ENCODE peak calls at places on chromosomes 6 and 20, in ten cellular contexts. V, O, Y, R, F, L, J, N, E and T are unnamed samples. For H3K36me3, the result is how much of the 10 kb centered on the place peaks cover.

GRCh38 chr6:113067612-113068262 is 720.6 kb downstream of the RFPL4B start:
- DNase-seq in V (peak), O (no peak), Y (no peak), R (no peak), F (no peak), L (no peak), J (no peak), N (no peak), E (no peak), T (no peak)

GRCh38 chr6:167760979-167761793 is 65.5 kb upstream of the AFDN start:
- DNase-seq in V (peak), O (peak), Y (no peak), R (no peak), F (peak), L (peak), J (peak), N (peak), E (peak), T (no peak)

GRCh38 chr20:10857362-10858070 is 183.7 kb upstream of the JAG1 start:
- DNase-seq in V (peak), O (no peak), Y (no peak), R (no peak), F (no peak), L (no peak), J (no peak), N (peak), E (no peak), T (no peak)

GRCh38 chr20:16699287-16699686 is 30.5 kb upstream of the SNRPB2 start:
- DNase-seq in V (no peak), O (no peak), Y (no peak), R (no peak), F (no peak), L (no peak), J (no peak), N (no peak), E (no peak), T (no peak)

GRCh38 chr6:10681795-10682194 is 12.6 kb downstream of the C6orf52 start:
- DNase-seq in V (no peak), O (no peak), Y (no peak), R (no peak), F (no peak), L (no peak), J (no peak), N (no peak), E (no peak), T (no peak)

GRCh38 chr6:136920216-136920857 is 1.8 kb upstream of the SLC35D3 start:
- DNase-seq in V (no peak), O (no peak), Y (no peak), R (no peak), F (no peak), L (no peak), J (no peak), N (no peak), E (no peak), T (no peak)

GRCh38 chr6:135534773-135535380 is 37.3 kb upstream of the AHI1 start:
- DNase-seq in V (peak), O (no peak), Y (no peak), R (no peak), F (no peak), L (no peak), J (no peak), N (no peak), E (no peak), T (no peak)

GRCh38 chr6:123598011-123598410 is 38.7 kb downstream of the TRDN start:
- DNase-seq in V (no peak), O (no peak), Y (no peak), R (no peak), F (no peak), L (no peak), J (no peak), N (no peak), E (no peak), T (no peak)

GRCh38 chr20:21562656-21563055 is 48.8 kb upstream of the NKX2-2 start:
- DNase-seq in V (no peak), O (no peak), Y (no peak), R (no peak), F (no peak), L (no peak), J (no peak), N (no peak), E (no peak), T (no peak)

GRCh38 chr6:45661667-45662066 is 283.9 kb upstream of the SUPT3H start:
- DNase-seq in V (peak), O (no peak), Y (no peak), R (no peak), F (no peak), L (no peak), J (no peak), N (no peak), E (no peak), T (no peak)

GRCh38 chr6:143607959-143608358 is 69.8 kb upstream of the PHACTR2 start:
- DNase-seq in V (no peak), O (no peak), Y (no peak), R (no peak), F (peak), L (no peak), J (no peak), N (no peak), E (no peak), T (no peak)

GRCh38 chr6:130672153-130672552 is 155.1 kb upstream of the SMLR1 start:
- DNase-seq in V (no peak), O (no peak), Y (no peak), R (no peak), F (no peak), L (no peak), J (no peak), N (no peak), E (no peak), T (no peak)

GRCh38 chr20:19851863-19852262 is 93.8 kb downstream of the RIN2 start:
- DNase-seq in V (no peak), O (no peak), Y (no peak), R (no peak), F (no peak), L (no peak), J (no peak), N (no peak), E (no peak), T (no peak)

GRCh38 chr6:111248789-111249188 is 161.5 kb downstream of the SLC16A10 start:
- DNase-seq in V (no peak), O (no peak), Y (no peak), R (no peak), F (no peak), L (no peak), J (no peak), N (no peak), E (no peak), T (no peak)

GRCh38 chr6:2462831-2463230 is 217.4 kb upstream of the GMDS start:
- DNase-seq in V (no peak), O (no peak), Y (no peak), R (no peak), F (no peak), L (no peak), J (no peak), N (no peak), E (no peak), T (no peak)

GRCh38 chr20:61613885-61614284 is 361.8 kb downstream of the CDH4 start:
- DNase-seq in V (no peak), O (no peak), Y (no peak), R (no peak), F (no peak), L (no peak), J (no peak), N (no peak), E (no peak), T (no peak)

GRCh38 chr20:44176833-44177533 is 10.0 kb downstream of the JPH2 start:
- DNase-seq in V (no peak), O (no peak), Y (no peak), R (no peak), F (no peak), L (peak), J (no peak), N (no peak), E (no peak), T (peak)

GRCh38 chr6:11450061-11450460 is 87.5 kb upstream of the TMEM170B start:
- DNase-seq in V (no peak), O (no peak), Y (no peak), R (no peak), F (no peak), L (no peak), J (no peak), N (no peak), E (no peak), T (no peak)

GRCh38 chr20:54257090-54257816 is 49.4 kb downstream of the PFDN4 start:
- DNase-seq in V (peak), O (no peak), Y (peak), R (no peak), F (no peak), L (no peak), J (no peak), N (peak), E (no peak), T (peak)

GRCh38 chr6:156877126-156877863 is 100.1 kb downstream of the ARID1B start:
- DNase-seq in V (no peak), O (no peak), Y (no peak), R (no peak), F (peak), L (peak), J (no peak), N (no peak), E (no peak), T (no peak)

GRCh38 chr6:31799781-31800180 is 4.2 kb upstream of the VARS1 start:
- DNase-seq in V (no peak), O (no peak), Y (no peak), R (no peak), F (no peak), L (no peak), J (peak), N (no peak), E (no peak), T (no peak)

GRCh38 chr20:32007787-32008616 is 2.2 kb upstream of the CCM2L start:
- DNase-seq in V (no peak), O (no peak), Y (no peak), R (no peak), F (no peak), L (no peak), J (peak), N (peak), E (no peak), T (no peak)

GRCh38 chr6:31597006-31597405 is 4.2 kb upstream of the NCR3 start:
- DNase-seq in V (peak), O (no peak), Y (peak), R (no peak), F (no peak), L (no peak), J (no peak), N (no peak), E (no peak), T (no peak)

GRCh38 chr20:37941332-37941731 is 38.4 kb downstream of the VSTM2L start:
- DNase-seq in V (no peak), O (peak), Y (no peak), R (no peak), F (no peak), L (peak), J (no peak), N (no peak), E (no peak), T (no peak)

GRCh38 chr6:28727559-28728211 is 196.1 kb downstream of the TRIM27 start:
- DNase-seq in V (no peak), O (no peak), Y (no peak), R (no peak), F (no peak), L (no peak), J (no peak), N (no peak), E (no peak), T (no peak)
- H3K4me3 ChIP-seq in V (no peak), O (no peak), Y (no peak), R (peak), F (no peak), L (no peak), J (no peak), N (no peak), E (no peak), T (no peak)

DNA sequence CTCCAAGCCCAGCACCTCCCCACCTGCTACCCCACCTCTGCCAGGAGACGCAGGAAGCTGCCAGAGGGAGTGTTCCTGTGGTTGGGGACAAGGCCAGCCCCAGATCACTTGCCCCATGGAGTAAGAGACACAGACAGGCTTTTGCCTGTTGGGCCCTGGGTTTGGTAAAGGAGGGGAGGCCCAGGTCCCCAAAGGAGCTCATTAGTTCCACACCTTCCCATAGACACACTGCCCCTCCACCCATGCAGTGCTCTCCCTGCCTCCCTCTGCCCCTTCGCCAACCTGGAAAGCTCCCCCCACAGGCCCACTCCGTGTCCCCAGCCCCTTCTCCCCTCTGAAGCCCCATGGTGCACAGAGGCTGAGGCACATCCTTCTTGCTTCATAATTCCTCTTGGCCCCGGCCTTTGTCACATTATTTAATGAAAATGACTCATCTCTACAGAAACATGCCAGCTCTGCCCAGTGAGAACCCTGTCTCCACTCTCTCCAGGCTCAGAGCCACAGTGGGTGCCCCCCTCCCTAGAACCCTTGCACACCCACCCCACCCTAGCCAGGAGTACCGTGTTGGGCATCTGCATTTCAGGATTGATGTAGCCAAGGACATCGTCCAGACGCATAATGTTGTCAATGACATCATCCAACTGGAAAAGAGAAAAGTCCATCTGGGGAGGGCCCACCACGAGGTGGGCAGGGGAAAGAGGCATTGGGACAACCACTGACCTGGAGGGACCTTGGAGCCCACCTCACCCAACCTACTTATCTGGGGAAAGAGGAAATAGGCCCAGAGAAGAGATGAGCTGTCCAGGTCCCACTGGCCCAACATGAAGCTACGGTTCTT is 46.0 kb downstream of the TFEB start:
- DNase-seq in V (peak), O (peak), Y (no peak), R (no peak), F (no peak), L (peak), J (peak), N (no peak), E (no peak), T (peak)
- H3K36me3 ChIP-seq in V (under half), O (under half), Y (under half), R (half or more), F (under half), L (under half), J (half or more), N (under half), E (under half), T (half or more)

GRCh38 chr20:23358563-23358906 is 3.4 kb upstream of the GZF1 start:
- DNase-seq in V (no peak), O (no peak), Y (no peak), R (no peak), F (peak), L (no peak), J (no peak), N (no peak), E (no peak), T (no peak)

GRCh38 chr20:23361108-23361650 is 803 bp upstream of the GZF1 start:
- DNase-seq in V (peak), O (no peak), Y (no peak), R (no peak), F (peak), L (no peak), J (no peak), N (no peak), E (no peak), T (peak)

GRCh38 chr20:23356203-23356602 is 5.6 kb downstream of the NXT1 start:
- DNase-seq in V (no peak), O (no peak), Y (no peak), R (no peak), F (peak), L (no peak), J (peak), N (no peak), E (no peak), T (no peak)

GRCh38 chr20:23358923-23359572 is 2.9 kb upstream of the GZF1 start:
- DNase-seq in V (no peak), O (no peak), Y (no peak), R (no peak), F (peak), L (peak), J (no peak), N (no peak), E (no peak), T (no peak)

DNA sequence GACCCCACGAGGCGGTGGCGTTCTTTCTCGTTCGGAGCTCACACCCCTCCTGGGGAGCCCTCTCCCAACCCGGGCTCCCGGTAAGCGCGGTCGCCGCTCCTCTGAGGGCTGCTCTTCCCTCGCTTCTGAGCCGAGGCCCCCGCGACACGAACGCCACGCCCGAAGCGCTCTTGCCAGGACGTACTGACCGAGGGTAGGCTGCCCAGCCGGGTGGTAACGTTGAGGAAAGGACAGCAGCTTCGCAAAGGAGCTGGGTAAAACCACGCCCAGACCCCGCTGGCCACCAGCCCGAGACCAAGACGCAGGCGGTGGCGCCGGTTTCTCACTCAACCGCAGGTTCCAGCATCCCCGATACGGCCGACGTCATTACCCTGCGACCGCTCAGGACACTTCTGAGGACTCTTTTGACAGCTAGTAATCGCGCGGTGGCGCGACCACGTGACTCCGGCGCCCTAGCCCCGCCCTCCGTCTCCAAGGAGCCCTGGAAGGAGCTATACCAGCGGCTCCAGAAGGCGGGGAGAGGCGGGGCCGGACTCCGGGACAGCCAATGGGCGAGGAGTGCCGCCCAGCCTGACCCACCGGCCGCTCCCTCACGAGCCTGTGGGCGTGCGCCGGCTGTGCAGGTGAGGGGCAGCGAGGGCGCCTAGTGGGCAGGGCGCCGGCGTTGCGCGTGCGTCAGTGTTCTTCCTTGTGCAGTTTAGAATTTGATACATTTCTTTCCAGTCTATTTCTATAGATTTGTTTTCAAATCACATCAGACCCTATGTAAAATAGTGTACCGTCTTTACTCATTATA is 4.0 kb upstream of the GZF1 start:
- DNase-seq in V (peak), O (peak), Y (peak), R (peak), F (peak), L (peak), J (peak), N (peak), E (peak), T (peak)
- TF ChIP-seq POLR2A in V (peak), O (peak), Y (peak), R (peak), F (peak), L (no peak), J (peak), N (peak), E (peak), T (peak)

DNA sequence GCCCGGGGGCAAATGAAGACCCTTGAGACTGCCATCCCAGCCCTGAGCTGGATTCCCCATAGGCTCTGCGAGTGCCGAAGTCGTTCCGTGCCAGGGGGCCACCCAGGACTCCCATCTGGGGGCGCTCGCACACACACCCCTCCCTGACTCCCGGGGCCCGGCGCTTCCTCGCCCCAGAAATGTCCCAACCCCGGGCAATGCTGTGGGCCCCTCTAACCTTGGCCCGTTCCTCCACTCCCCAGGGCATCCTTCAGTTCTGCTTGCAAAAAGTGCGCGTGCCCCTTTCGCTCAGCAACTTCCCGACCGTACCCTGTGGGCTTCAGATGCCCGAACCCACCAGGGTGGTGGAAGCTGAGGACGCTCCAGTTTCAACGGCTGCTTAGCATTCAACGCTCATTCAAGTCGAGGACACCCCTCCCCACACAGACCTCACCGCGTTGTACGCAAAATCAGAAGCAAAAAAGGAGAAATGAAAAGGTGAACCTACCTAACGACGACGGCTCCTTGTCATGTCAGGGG is 25.4 kb downstream of the RIPOR2 start:
- DNase-seq in V (no peak), O (no peak), Y (no peak), R (no peak), F (no peak), L (no peak), J (peak), N (peak), E (no peak), T (peak)
- H3K4me3 ChIP-seq in V (peak), O (peak), Y (no peak), R (peak), F (peak), L (peak), J (peak), N (peak), E (peak), T (peak)

GRCh38 chr6:36221674-36222073 is 25.1 kb downstream of the BRPF3 start:
- DNase-seq in V (no peak), O (no peak), Y (no peak), R (no peak), F (no peak), L (no peak), J (no peak), N (no peak), E (no peak), T (no peak)

GRCh38 chr6:36216559-36216958 is 20.0 kb downstream of the BRPF3 start:
- DNase-seq in V (peak), O (no peak), Y (no peak), R (no peak), F (no peak), L (no peak), J (no peak), N (no peak), E (no peak), T (no peak)

GRCh38 chr6:36220211-36220610 is 23.7 kb downstream of the BRPF3 start:
- DNase-seq in V (no peak), O (no peak), Y (no peak), R (no peak), F (no peak), L (no peak), J (no peak), N (no peak), E (no peak), T (no peak)

GRCh38 chr6:36222924-36223323 is 26.4 kb downstream of the BRPF3 start:
- DNase-seq in V (no peak), O (no peak), Y (no peak), R (no peak), F (no peak), L (no peak), J (no peak), N (no peak), E (no peak), T (no peak)

GRCh38 chr6:36217188-36217587 is 20.6 kb downstream of the BRPF3 start:
- DNase-seq in V (no peak), O (no peak), Y (no peak), R (no peak), F (no peak), L (no peak), J (no peak), N (no peak), E (no peak), T (no peak)
- H3K36me3 ChIP-seq in V (half or more), O (under half), Y (under half), R (half or more), F (under half), L (under half), J (half or more), N (under half), E (under half), T (half or more)

DNA sequence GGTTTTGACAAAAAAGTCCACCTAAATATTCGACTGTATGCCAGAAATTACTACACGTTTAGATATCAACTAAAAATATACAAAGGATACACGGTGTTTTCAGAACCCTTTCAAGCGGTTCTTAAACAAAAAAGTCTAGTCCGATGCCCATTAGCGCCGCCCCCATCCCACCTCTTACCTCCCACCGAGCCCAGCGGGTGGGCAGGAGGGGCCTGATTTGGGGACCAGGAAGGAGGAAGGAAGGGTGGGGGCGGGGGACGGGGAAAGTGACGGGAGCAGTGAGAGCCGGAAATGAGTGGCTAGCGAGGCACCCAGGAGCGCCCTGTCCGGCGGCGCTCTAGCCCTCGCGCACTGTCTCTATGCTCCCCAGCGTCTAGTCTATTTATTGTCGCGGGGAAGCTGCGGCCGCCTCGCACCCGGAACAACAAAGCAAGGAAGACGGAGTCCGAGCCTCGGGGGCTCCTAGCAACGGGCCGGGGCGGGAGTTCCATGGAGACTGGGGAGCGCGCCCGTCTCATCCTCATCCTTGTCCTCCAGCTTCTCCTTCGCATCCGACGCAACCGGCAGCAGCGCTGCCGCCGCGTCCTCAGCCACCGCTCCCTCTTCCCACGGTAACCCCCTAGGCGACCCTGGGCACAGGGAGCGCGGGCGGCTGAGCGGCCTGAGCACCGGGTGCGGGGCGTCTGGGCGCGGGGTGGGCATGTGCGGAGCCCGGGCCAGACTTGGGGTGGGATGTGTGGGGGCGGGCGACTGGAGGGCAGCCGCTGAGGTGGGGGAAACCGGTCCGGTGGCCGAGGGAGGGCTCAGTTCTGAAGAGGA is at the start of gene TBPL1:
- DNase-seq in V (peak), O (peak), Y (peak), R (peak), F (peak), L (peak), J (peak), N (peak), E (peak), T (peak)
- TF ChIP-seq POLR2A in V (peak), O (no peak), Y (peak), R (peak), F (no peak), L (no peak), J (no peak), N (no peak), E (peak), T (peak)